ENCODE peak calls at places on chromosomes 2 and 18, in four cellular contexts. U is cardiac muscle cell, P is upper lobe of right lung, S is GM23338. G is an unnamed sample.

GRCh38 chr2:217277646-217278048 is 417.8 kb upstream of the TNP1 start:
- DNase-seq in U (no peak), P (no peak), S (no peak), G (peak)

GRCh38 chr2:69345434-69345833 is 41.6 kb downstream of the GFPT1 start:
- DNase-seq in U (no peak), P (no peak), S (no peak), G (no peak)

GRCh38 chr18:36420826-36421225 is 123.3 kb downstream of the FHOD3 start:
- DNase-seq in U (no peak), P (no peak), S (no peak), G (no peak)

GRCh38 chr18:50507120-50507590 is 52.7 kb upstream of the MAPK4 start:
- DNase-seq in U (peak), P (no peak), S (peak), G (no peak)

GRCh38 chr2:141526760-141527159 is 604.1 kb downstream of the LRP1B start:
- DNase-seq in U (no peak), P (no peak), S (no peak), G (no peak)

GRCh38 chr2:220394433-220394832 is 767.0 kb downstream of the SLC4A3 start:
- DNase-seq in U (peak), P (no peak), S (no peak), G (no peak)

GRCh38 chr2:120886967-120887672 is 151.5 kb downstream of the GLI2 start:
- DNase-seq in U (peak), P (no peak), S (no peak), G (no peak)

GRCh38 chr18:63999871-64000270 is 30.0 kb downstream of the SERPINB8 start:
- DNase-seq in U (no peak), P (no peak), S (no peak), G (no peak)

GRCh38 chr2:64018715-64019082 is 529 bp downstream of the VPS54 start:
- DNase-seq in U (peak), P (peak), S (peak), G (peak)

GRCh38 chr18:41126541-41127235 is 828.3 kb upstream of the PIK3C3 start:
- DNase-seq in U (no peak), P (no peak), S (no peak), G (no peak)

GRCh38 chr18:11819938-11820337 is 31.3 kb upstream of the CHMP1B start:
- DNase-seq in U (no peak), P (no peak), S (no peak), G (no peak)

GRCh38 chr2:225581135-225581534 is 181.6 kb downstream of the NYAP2 start:
- DNase-seq in U (no peak), P (no peak), S (no peak), G (no peak)

GRCh38 chr2:134657650-134658250 is 61.0 kb downstream of the TMEM163 start:
- DNase-seq in U (peak), P (no peak), S (peak), G (no peak)

GRCh38 chr2:238905721-238906120 is 57.8 kb downstream of the TWIST2 start:
- DNase-seq in U (no peak), P (no peak), S (no peak), G (no peak)

GRCh38 chr18:62435435-62436031 is 87.3 kb upstream of the ZCCHC2 start:
- DNase-seq in U (no peak), P (no peak), S (no peak), G (no peak)

GRCh38 chr18:57397440-57397839 is 37.7 kb upstream of the ONECUT2 start:
- DNase-seq in U (no peak), P (no peak), S (no peak), G (no peak)

GRCh38 chr2:94956797-94957391 is 68.6 kb upstream of the MAL start:
- DNase-seq in U (peak), P (no peak), S (peak), G (no peak)

GRCh38 chr2:105712166-105712915 is 32.4 kb upstream of the NCK2 start:
- DNase-seq in U (no peak), P (no peak), S (no peak), G (no peak)

GRCh38 chr2:124560592-124561112 is 535.6 kb downstream of the CNTNAP5 start:
- DNase-seq in U (no peak), P (no peak), S (no peak), G (no peak)

GRCh38 chr2:96930351-96931015 is 55.9 kb downstream of the FAM178B start:
- DNase-seq in U (no peak), P (no peak), S (no peak), G (no peak)

GRCh38 chr18:3121256-3121655 is 98.5 kb downstream of the MYOM1 start:
- DNase-seq in U (no peak), P (no peak), S (no peak), G (no peak)

GRCh38 chr2:147416099-147416498 is 428.7 kb upstream of the ACVR2A start:
- DNase-seq in U (no peak), P (no peak), S (no peak), G (no peak)

GRCh38 chr2:3280683-3281520 is 96.7 kb downstream of the EIPR1 start:
- DNase-seq in U (no peak), P (no peak), S (no peak), G (no peak)

GRCh38 chr18:41206341-41206740 is 748.7 kb upstream of the PIK3C3 start:
- DNase-seq in U (no peak), P (no peak), S (no peak), G (no peak)

GRCh38 chr18:75035944-75036343 is 173.0 kb downstream of the PTGR3 start:
- DNase-seq in U (no peak), P (no peak), S (no peak), G (no peak)

GRCh38 chr2:205800804-205801203 is 118.5 kb downstream of the NRP2 start:
- DNase-seq in U (no peak), P (no peak), S (no peak), G (no peak)

GRCh38 chr18:75477913-75478312 is 50.4 kb upstream of the SMIM21 start:
- DNase-seq in U (peak), P (no peak), S (no peak), G (no peak)

GRCh38 chr18:10559566-10560456 is 34.0 kb downstream of the NAPG start:
- DNase-seq in U (no peak), P (no peak), S (no peak), G (no peak)

GRCh38 chr2:170711774-170712652 is 3.1 kb upstream of the SP5 start:
- DNase-seq in U (peak), P (no peak), S (peak), G (no peak)

GRCh38 chr2:8546319-8547283 is 135.3 kb upstream of the ID2 start:
- DNase-seq in U (no peak), P (peak), S (no peak), G (no peak)

GRCh38 chr2:231682546-231683291 is 25.6 kb upstream of the PTMA start:
- DNase-seq in U (no peak), P (no peak), S (no peak), G (peak)
- H3K27ac ChIP-seq in U (peak), P (no peak), S (no peak), G (peak)

DNA sequence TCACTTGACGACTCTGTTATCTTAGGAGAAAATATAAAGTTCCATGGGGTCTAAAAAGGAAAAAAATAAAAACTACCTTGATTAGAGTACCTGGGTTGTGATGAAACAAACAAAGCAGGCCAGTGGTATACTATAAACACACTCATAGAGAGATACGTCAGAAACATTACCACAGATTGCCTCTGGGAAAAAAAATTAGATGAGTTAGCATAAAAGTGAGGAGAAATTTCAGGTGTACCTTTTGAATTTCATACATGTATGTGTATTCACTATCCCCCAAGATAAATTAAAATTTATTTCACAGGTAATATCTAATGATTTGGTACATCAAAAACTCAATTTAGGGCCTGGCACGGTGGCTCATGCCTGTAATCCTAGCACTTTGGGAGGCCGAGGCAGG is 18.2 kb downstream of the WDR33 start:
- DNase-seq in U (no peak), P (no peak), S (no peak), G (no peak)
- H3K27ac ChIP-seq in U (no peak), P (no peak), S (no peak), G (no peak)

DNA sequence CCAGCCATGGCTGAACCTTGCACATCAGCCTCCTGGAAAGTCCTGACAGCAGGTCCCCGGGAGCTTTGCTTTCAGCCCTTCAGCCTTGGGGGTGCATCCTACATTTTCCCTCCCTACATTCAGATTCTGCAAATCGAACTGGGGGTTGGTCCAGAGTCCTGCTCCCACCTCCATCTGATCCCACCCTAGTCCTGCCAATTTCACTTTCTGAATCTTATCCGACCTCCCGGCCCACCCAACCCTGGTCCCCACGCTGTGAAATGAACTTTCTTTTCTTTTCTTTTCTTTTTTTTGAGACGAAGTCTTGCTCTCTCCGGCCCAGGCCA is 47.8 kb upstream of the ODC1 start:
- DNase-seq in U (no peak), P (no peak), S (no peak), G (no peak)
- H3K27ac ChIP-seq in U (no peak), P (no peak), S (no peak), G (no peak)

GRCh38 chr2:193847991-193848390 is 1653.3 kb upstream of the TMEFF2 start:
- DNase-seq in U (no peak), P (no peak), S (no peak), G (no peak)
- H3K27ac ChIP-seq in U (no peak), P (no peak), S (no peak), G (no peak)

DNA sequence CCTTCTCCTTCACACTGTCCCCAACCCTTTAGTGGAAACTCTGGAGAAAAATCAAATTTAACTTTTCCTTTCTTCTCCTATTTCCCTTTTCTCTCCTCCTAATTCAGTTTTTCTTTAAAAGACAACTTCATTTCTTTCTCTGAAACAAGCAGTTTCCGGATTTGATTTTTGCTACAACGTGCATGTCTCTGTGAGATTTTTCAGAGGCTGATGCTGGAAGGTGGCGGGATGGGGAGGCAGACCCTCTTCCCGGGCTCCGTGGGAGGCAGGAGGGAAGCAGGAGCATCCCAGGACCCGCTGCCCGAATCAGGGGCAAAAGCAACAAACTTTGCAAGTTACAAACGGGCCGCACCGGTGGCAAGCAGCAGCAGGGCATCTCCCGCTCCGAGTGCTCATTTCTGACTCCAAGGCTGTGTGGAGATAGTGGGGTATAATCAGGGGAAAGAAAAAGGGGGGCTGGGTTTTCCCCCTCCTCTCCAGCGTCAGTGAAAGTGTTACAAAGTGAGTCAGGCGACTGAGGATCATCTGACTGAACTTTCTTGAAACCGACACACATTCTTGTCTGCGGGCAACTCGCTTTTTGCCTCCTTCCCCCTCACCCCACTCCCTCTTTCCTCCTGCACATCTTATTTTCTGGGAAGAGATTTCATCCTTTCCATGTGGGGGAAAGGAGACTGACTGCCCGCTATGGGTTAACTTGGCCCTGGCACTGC is 6.4 kb downstream of the ZEB2 start:
- DNase-seq in U (no peak), P (no peak), S (peak), G (no peak)
- H3K27ac ChIP-seq in U (no peak), P (peak), S (no peak), G (peak)

GRCh38 chr2:74205113-74205512 is 6.7 kb downstream of the MTHFD2 start:
- DNase-seq in U (no peak), P (no peak), S (no peak), G (no peak)
- H3K27ac ChIP-seq in U (no peak), P (peak), S (no peak), G (no peak)

DNA sequence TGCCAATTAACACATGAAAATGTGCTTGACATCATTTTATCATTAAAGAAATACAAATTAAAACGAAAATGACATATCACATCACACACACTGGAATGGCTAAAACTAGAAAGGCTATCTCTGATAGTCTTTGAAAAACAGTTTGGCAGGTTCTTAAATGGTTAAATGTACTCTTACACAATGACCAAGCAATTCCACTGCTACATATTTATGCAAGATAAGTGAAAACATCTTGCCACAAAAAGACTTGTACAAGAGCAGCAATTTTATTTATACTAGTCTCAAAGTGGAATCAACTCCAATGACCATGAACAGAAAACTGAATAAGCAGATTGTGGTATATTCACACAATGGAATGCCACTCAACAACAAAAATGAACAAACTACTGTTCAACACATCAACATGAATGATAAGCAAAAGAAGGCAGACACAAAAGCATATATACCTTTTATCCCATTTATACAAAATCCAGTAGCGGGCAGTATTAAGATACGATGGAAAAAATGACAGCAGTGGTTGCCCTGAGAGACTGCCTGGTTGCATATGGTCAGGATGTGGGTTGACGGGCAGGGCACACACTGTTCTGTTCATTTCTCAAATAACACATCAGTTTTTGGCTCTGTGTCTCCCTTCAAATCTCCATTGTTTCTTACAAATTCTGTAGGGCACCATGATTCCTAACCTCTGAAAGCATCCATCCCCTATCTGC is 25.3 kb downstream of the SP100 start:
- DNase-seq in U (no peak), P (no peak), S (no peak), G (no peak)
- H3K27ac ChIP-seq in U (no peak), P (peak), S (no peak), G (no peak)

GRCh38 chr18:58581265-58581664 is 47.6 kb downstream of the ALPK2 start:
- DNase-seq in U (peak), P (no peak), S (peak), G (no peak)

GRCh38 chr18:58580623-58581022 is 48.3 kb downstream of the ALPK2 start:
- DNase-seq in U (peak), P (no peak), S (peak), G (no peak)

GRCh38 chr18:58579561-58580047 is 49.3 kb downstream of the ALPK2 start:
- DNase-seq in U (no peak), P (no peak), S (no peak), G (no peak)

GRCh38 chr18:58578835-58579560 is 49.9 kb downstream of the ALPK2 start:
- DNase-seq in U (peak), P (no peak), S (no peak), G (no peak)

GRCh38 chr18:58580078-58580477 is 48.8 kb downstream of the ALPK2 start:
- DNase-seq in U (no peak), P (no peak), S (no peak), G (no peak)
- H3K27ac ChIP-seq in U (peak), P (no peak), S (no peak), G (no peak)

GRCh38 chr2:85737481-85737880 is 16.3 kb upstream of the ATOH8 start:
- DNase-seq in U (no peak), P (peak), S (no peak), G (no peak)

GRCh38 chr2:85735691-85736090 is 18.1 kb upstream of the ATOH8 start:
- DNase-seq in U (no peak), P (no peak), S (no peak), G (no peak)

GRCh38 chr2:85736456-85737355 is 17.1 kb upstream of the ATOH8 start:
- DNase-seq in U (no peak), P (no peak), S (no peak), G (no peak)

GRCh38 chr2:85740193-85740592 is 13.6 kb upstream of the ATOH8 start:
- DNase-seq in U (no peak), P (no peak), S (no peak), G (no peak)

GRCh38 chr2:85737961-85738360 is 15.8 kb upstream of the ATOH8 start:
- DNase-seq in U (no peak), P (peak), S (no peak), G (no peak)
- H3K27ac ChIP-seq in U (no peak), P (peak), S (no peak), G (no peak)

GRCh38 chr2:222424729-222425671 is 657 bp downstream of the SGPP2 start:
- DNase-seq in U (peak), P (peak), S (peak), G (peak)
- H3K27ac ChIP-seq in U (peak), P (peak), S (no peak), G (peak)

G was measured in caudate nucleus.